ENCODE peak calls at places on chromosomes 13 and 19, in five cellular contexts. N is thoracic aorta; D is activated CD8-positive, alpha-beta T cell treated with anti-CD3 and anti-CD28 coated beads for 36 hours; W is Caco-2; I is stomach. A is an unnamed sample.
A peak's percentile ranks its signal among the peaks of the same experiment; 100 is the strongest.

GRCh38 chr13:78852709-78853108 is 193.8 kb upstream of the OBI1 start:
- DNase-seq in W (no peak), I (no peak), D (no peak), N (no peak), A (no peak)

GRCh38 chr13:82370306-82370705 is 1512.0 kb downstream of the SLITRK1 start:
- DNase-seq in N (no peak), D (no peak), I (no peak), W (no peak), A (no peak)

GRCh38 chr13:32228330-32229041 is 86.7 kb downstream of the ZAR1L start:
- DNase-seq in N (no peak), I (no peak), W (peak; percentile 85), D (peak; percentile 5), A (no peak)

GRCh38 chr19:54188224-54188871 is 1.0 kb downstream of the MBOAT7 start:
- DNase-seq in W (no peak), N (no peak), D (peak; percentile 76), I (no peak), A (no peak)

GRCh38 chr13:107099661-107100060 is 531.7 kb upstream of the ARGLU1 start:
- DNase-seq in I (no peak), W (no peak), N (no peak), D (no peak), A (no peak)

GRCh38 chr19:42480335-42481095 is 37.8 kb upstream of the CXCL17 start:
- DNase-seq in W (peak; percentile 46), D (peak; percentile 65), N (no peak), I (peak; percentile 44), A (no peak)

GRCh38 chr13:42028113-42028799 is 20.2 kb upstream of the DGKH start:
- DNase-seq in D (no peak), N (no peak), W (peak; percentile 71), I (no peak), A (no peak)

GRCh38 chr19:54526972-54527371 is 24.3 kb downstream of the LAIR2 start:
- DNase-seq in D (no peak), N (no peak), I (no peak), W (no peak), A (no peak)

GRCh38 chr13:73934215-73934623 is 200.0 kb downstream of the KLF12 start:
- DNase-seq in I (no peak), N (no peak), W (no peak), D (no peak), A (no peak)

GRCh38 chr19:16561382-16561781 is 10.8 kb downstream of the SLC35E1 start:
- DNase-seq in D (no peak), W (no peak), N (no peak), I (no peak), A (no peak)

GRCh38 chr19:35346193-35347052 is 1.3 kb upstream of the FFAR1 start:
- DNase-seq in W (peak; percentile 37), D (peak; percentile 87), I (peak; percentile 44), N (no peak), A (peak; percentile 78)

GRCh38 chr13:95641961-95642621 is 2.4 kb downstream of the DZIP1 start:
- DNase-seq in N (no peak), D (peak; percentile 17), I (peak; percentile 54), W (peak; percentile 64), A (peak; percentile 19)

GRCh38 chr19:50542825-50543428 is 25.3 kb downstream of the LRRC4B start:
- DNase-seq in I (no peak), N (no peak), W (no peak), D (no peak), A (no peak)

GRCh38 chr19:12985049-12985776 is 10.1 kb upstream of the NFIX start:
- DNase-seq in N (no peak), W (no peak), I (peak; percentile 82), D (peak; percentile 44), A (no peak)

GRCh38 chr19:1271528-1272422 is 2.6 kb downstream of the CIRBP start:
- DNase-seq in D (no peak), N (no peak), I (no peak), W (no peak), A (no peak)

GRCh38 chr13:38430761-38431160 is 81.1 kb downstream of the UFM1 start:
- DNase-seq in W (no peak), N (no peak), I (no peak), D (no peak), A (no peak)

GRCh38 chr19:17232258-17232657 is 6.2 kb downstream of the OCEL1 start:
- DNase-seq in I (no peak), W (no peak), N (no peak), D (no peak), A (no peak)

GRCh38 chr19:3863648-3864047 is 5.2 kb downstream of the ZFR2 start:
- DNase-seq in D (no peak), W (no peak), I (no peak), N (no peak), A (no peak)

GRCh38 chr19:1269478-1270167 is 491 bp downstream of the CIRBP start:
- DNase-seq in W (peak; percentile 83), N (peak; percentile 87), I (peak; percentile 86), D (peak; percentile 88), A (peak; percentile 88)

GRCh38 chr19:55210120-55210493 is 806 bp upstream of the PTPRH start:
- DNase-seq in I (peak; percentile 48), N (no peak), D (no peak), W (no peak), A (no peak)

GRCh38 chr19:5567971-5568407 is 236 bp upstream of the TINCR start:
- DNase-seq in N (no peak), W (no peak), I (no peak), D (no peak), A (no peak)

GRCh38 chr19:15147090-15147489 is 39.9 kb downstream of the SYDE1 start:
- DNase-seq in D (no peak), W (no peak), N (no peak), I (no peak), A (no peak)

GRCh38 chr19:16268676-16269319 is 55.8 kb upstream of the KLF2 start:
- DNase-seq in D (peak; percentile 77), N (no peak), W (no peak), I (no peak), A (no peak)

GRCh38 chr13:45372189-45373115 is 31.5 kb upstream of the TPT1 start:
- DNase-seq in I (no peak), W (no peak), N (no peak), D (no peak), A (no peak)

GRCh38 chr13:48746816-48747215 is 93.1 kb downstream of the CYSLTR2 start:
- DNase-seq in D (no peak), W (no peak), N (no peak), I (no peak), A (no peak)

GRCh38 chr19:55585658-55586339 is 5.2 kb upstream of the ZNF579 start:
- DNase-seq in D (peak; percentile 61), W (peak; percentile 70), N (no peak), I (peak; percentile 76), A (peak; percentile 67)

GRCh38 chr19:3358392-3358918 is 7.9 kb upstream of the NFIC start:
- DNase-seq in I (no peak), D (peak; percentile 29), W (no peak), N (no peak), A (no peak)

GRCh38 chr13:98542568-98543379 is 34.1 kb downstream of the STK24 start:
- DNase-seq in W (no peak), I (no peak), N (no peak), D (peak; percentile 62), A (peak; percentile 52)

GRCh38 chr19:58573658-58574164 is 576 bp upstream of the MZF1 start:
- DNase-seq in N (no peak), W (no peak), D (no peak), I (no peak), A (no peak)

GRCh38 chr19:56245062-56245740 is 27.3 kb upstream of the EDDM13 start:
- DNase-seq in D (no peak), N (no peak), W (no peak), I (no peak), A (no peak)

GRCh38 chr19:2983351-2984195 is 6.2 kb downstream of the TLE6 start:
- DNase-seq in D (no peak), W (no peak), N (no peak), I (no peak), A (peak; percentile 46)

GRCh38 chr19:16293133-16294085 is 31.2 kb upstream of the KLF2 start:
- DNase-seq in D (no peak), W (peak; percentile 35), I (peak; percentile 66), N (peak; percentile 63), A (no peak)

GRCh38 chr13:100442095-100442832 is 146.3 kb downstream of the GGACT start:
- DNase-seq in W (no peak), N (no peak), D (no peak), I (no peak), A (no peak)
- TF ChIP-seq CTCF in W (no peak), N (no peak), D (no peak), I (no peak), A (no peak)

DNA sequence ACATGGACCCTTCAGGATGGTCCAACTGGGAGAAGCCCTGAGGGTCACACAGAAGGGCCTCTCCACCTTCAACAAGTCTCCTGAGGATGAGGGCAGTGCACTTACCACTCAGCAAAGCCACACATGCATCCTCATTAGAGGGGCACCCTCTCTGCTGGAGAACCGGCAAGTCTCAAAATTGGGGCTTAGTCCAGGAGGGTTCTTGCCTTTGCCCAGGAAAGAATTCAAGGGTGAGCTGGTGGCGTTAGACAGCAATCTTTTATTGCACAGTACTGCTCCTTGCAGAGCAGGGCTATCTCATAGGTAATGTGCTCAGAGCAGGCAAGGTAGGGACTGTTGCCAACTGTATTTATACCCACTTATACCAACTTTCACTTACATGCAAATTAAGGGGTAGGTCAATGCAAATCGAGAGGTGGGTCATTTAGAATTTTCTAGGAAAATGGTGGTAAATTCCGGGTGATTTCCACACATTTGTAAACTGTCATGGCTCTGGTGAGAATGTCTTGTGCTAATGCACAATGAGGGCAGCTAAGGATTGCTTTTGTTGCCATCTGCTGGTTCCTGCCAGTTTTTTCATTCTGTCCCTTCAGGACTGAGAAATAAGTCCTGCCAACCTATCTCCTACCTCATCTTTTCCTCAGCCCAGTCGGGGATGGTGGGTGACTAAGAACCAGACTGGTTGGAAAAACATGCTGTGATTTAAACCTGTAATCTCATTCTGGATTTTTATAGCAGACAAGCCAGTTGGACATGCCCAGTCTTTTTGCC is 27.8 kb upstream of the IGSF23 start:
- DNase-seq in N (no peak), W (no peak), I (no peak), D (no peak), A (no peak)
- TF ChIP-seq CTCF in N (no peak), W (peak; percentile 1), I (no peak), D (no peak), A (no peak)

DNA sequence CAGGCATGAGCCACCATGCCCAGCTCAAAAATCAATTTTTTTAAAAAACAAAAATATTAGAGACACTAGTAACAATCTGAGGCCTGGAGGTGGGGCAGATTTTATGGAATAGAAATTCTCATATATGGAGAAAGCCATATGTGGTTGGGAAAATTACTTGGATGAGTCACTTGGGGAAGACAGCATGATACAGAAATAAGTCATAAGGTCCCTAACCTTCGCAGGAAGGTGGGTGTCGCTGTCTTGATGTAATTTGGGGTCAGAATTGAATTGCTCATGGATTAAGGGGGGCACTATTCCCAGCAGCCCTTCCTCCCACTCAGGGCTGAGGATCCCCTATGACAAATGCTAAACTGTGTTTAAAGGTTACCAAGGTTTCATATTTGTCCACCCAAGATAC is 4.9 kb downstream of the RDH8 start:
- DNase-seq in D (no peak), N (no peak), I (no peak), W (no peak), A (no peak)
- TF ChIP-seq CTCF in D (no peak), N (no peak), I (no peak), W (no peak), A (no peak)

DNA sequence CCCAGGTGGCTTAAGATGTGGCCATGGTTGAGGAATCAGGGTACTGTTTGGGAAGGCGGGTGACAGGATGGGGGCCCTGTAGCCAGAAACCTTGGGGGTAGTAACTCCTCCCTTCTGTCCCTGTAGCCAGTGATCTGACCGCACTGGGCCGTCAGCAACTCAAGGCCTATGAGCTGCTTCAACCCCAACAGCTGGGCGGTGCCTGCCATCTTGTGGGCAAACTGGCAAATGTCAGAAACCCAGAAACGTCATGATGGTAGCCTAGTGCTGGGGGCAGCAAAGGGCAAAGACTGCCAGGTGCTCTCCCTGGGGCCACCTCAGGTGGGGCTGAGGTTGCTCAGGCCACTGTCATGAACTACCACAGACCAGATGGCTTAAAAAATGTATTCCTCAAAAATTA is 3.5 kb downstream of the COPE start:
- DNase-seq in W (peak; percentile 51), D (peak; percentile 67), I (peak; percentile 36), N (no peak), A (no peak)
- TF ChIP-seq CTCF in W (peak; percentile 33), D (peak; percentile 22), I (no peak), N (no peak), A (no peak)

A was measured in GM10248.